ENCODE peak calls at places on chromosomes 1 and 21, in seven cellular contexts. E, N, V, U, M, Z and J are unnamed samples. For H3K4me1, the result is how much of the 10 kb centered on the place peaks cover.

GRCh38 chr1:38117444-38117887 is 70.9 kb upstream of the POU3F1 start:
- DNase-seq in N (no peak), M (no peak), U (no peak), V (no peak), Z (no peak), E (no peak), J (no peak)

GRCh38 chr1:59673575-59674467 is 140.9 kb upstream of the HOOK1 start:
- DNase-seq in E (no peak), M (peak), V (no peak), U (peak), Z (peak), N (peak), J (no peak)

GRCh38 chr1:180167021-180167701 is 12.5 kb downstream of the QSOX1 start:
- DNase-seq in V (no peak), N (peak), Z (peak), U (no peak), E (no peak), M (no peak), J (no peak)

GRCh38 chr1:94983343-94983742 is 56.4 kb upstream of the CNN3 start:
- DNase-seq in U (no peak), M (peak), V (peak), N (no peak), E (no peak), Z (no peak), J (no peak)

GRCh38 chr1:52288286-52288685 is 77.7 kb downstream of the CC2D1B start:
- DNase-seq in N (no peak), V (peak), Z (no peak), E (no peak), M (no peak), U (no peak), J (no peak)

GRCh38 chr1:241376711-241377110 is 19.7 kb upstream of the RGS7 start:
- DNase-seq in E (no peak), V (no peak), M (no peak), U (no peak), N (no peak), Z (no peak), J (no peak)

GRCh38 chr1:228062085-228062791 is 20.3 kb upstream of the ARF1 start:
- DNase-seq in N (peak), V (no peak), Z (no peak), E (no peak), M (no peak), U (no peak), J (no peak)

GRCh38 chr21:38486221-38486620 is 12.1 kb downstream of the ERG start:
- DNase-seq in V (peak), U (no peak), M (no peak), N (no peak), E (no peak), Z (no peak), J (no peak)

GRCh38 chr1:153525088-153525713 is 10.6 kb downstream of the S100A6 start:
- DNase-seq in Z (no peak), N (peak), V (peak), U (no peak), E (no peak), M (no peak), J (no peak)

DNA sequence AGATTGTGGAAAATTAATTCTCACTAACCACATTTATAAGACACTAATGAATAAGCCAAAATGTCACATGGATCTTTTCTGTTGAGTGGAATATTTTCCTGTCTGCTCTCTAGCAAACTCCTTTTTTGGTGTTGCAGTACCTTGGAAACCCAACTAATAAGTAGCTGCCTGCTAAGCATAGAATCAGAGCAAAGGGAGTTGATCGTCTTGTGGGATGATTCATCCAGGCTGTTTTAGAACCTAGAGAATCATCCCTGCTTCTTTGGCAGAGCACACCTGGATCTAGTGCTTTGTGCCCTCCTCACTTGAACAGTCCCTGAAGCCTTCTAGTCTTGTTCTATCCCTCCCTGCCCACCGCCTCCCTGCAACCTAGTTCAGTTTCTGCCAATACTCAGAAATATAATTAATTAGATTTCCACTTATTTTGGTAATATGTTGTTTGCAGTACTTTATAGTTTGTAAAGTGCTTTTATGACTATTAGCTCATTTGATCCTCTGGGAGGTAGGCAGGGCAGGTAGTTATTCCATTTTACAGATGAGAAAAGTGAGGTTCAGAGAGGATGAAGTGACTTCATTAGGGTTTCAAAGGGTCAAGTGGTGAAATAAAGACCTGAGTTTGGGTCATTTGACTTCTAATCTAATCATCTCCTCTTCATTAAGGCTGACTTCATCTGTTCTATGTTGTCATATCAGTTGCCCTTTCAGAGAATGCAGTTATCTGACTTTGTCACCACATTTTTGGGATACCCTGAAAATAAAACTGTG is 2.5 kb downstream of the AGO4 start:
- DNase-seq in N (no peak), M (no peak), Z (no peak), U (no peak), V (peak), E (no peak), J (no peak)
- H3K4me3 ChIP-seq in N (no peak), M (no peak), Z (no peak), U (peak), V (no peak), E (peak), J (no peak)

DNA sequence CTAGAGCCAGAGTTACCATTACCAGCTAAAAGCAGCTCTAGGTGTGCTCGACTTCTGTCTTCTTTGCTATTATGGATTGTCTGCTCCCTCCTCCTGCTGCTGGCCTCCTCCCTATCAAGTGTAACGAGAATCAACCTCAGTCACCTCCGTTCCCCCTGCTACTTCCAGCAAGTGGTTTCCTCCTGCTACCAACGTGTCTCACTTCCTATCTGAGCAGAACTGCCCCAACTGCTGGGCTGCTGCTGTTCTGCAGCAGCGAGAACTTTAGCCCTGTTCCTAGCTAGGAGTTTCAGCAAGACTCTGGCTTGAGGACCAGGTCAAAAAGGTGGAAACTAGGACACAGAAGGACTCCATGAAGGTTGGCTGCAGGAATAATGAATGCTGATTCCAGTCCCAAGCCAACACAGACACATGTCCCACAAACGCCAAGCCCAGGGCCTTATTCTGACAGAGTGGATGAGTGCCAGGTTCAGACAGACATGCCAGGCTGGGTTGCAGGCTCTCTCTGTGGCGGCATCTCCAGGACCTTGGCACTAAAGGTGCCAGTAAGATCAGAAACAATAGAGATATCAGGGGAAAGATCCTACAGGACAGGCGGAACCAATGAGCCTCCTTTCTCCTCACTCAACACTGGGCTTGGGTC is 46.9 kb downstream of the CD34 start:
- DNase-seq in M (no peak), E (no peak), N (peak), U (no peak), Z (no peak), V (no peak), J (no peak)
- H3K4me1 ChIP-seq in M (under half), E (half or more), N (half or more), U (half or more), Z (under half), V (under half), J (under half)

GRCh38 chr1:204259196-204259595 is 45.4 kb upstream of the GOLT1A start:
- DNase-seq in V (no peak), M (no peak), Z (no peak), N (no peak), U (no peak), E (no peak), J (no peak)

GRCh38 chr1:204259782-204260181 is 46.0 kb upstream of the GOLT1A start:
- DNase-seq in N (no peak), U (no peak), Z (no peak), E (no peak), V (no peak), M (no peak), J (no peak)

GRCh38 chr1:204256531-204256930 is 42.7 kb upstream of the GOLT1A start:
- DNase-seq in M (no peak), U (no peak), N (no peak), E (no peak), Z (no peak), V (no peak), J (no peak)

GRCh38 chr1:204257446-204257845 is 43.7 kb upstream of the GOLT1A start:
- DNase-seq in M (no peak), U (no peak), N (no peak), V (no peak), Z (no peak), E (no peak), J (no peak)

GRCh38 chr1:204258213-204259115 is 44.7 kb upstream of the GOLT1A start:
- DNase-seq in N (peak), U (no peak), Z (peak), M (peak), E (no peak), V (peak), J (peak)
- H3K27ac ChIP-seq in N (no peak), U (no peak), Z (no peak), M (no peak), E (no peak), V (no peak), J (no peak)

DNA sequence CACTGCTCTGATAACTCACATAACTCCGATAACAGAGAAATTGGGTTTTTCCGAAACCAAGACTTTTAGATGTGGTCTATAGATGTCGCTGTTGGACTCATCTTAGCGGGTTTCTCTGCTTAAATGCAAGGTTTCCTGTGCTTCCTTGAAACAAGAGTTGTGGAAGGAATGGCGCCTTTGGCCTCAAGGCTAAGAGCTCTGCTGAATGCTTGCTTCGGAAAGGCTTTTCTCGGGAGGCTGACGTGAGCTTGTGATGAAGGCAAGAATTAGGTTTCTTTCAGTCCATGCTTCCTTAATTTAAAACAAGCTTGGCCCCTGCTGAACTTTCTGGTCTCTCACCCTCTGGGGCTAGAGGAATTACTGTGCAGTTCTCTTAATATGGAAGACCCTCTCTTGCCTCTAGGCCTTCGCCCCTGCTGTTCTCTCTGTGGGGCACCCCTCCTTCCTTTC is 113.5 kb downstream of the MAP3K21 start:
- DNase-seq in U (no peak), N (no peak), V (peak), E (no peak), Z (peak), M (peak), J (peak)
- H3K4me3 ChIP-seq in U (no peak), N (no peak), V (no peak), E (no peak), Z (no peak), M (no peak), J (no peak)

GRCh38 chr1:1893291-1893985 is 2.6 kb upstream of the GNB1 start:
- DNase-seq in N (peak), V (no peak), U (no peak), E (no peak), M (no peak), Z (no peak), J (no peak)

GRCh38 chr1:1894354-1895049 is 3.6 kb upstream of the GNB1 start:
- DNase-seq in Z (peak), N (peak), U (no peak), V (no peak), M (peak), E (no peak), J (no peak)

GRCh38 chr1:1893997-1894353 is 3.1 kb upstream of the GNB1 start:
- DNase-seq in N (peak), U (no peak), Z (no peak), E (no peak), M (no peak), V (no peak), J (no peak)

GRCh38 chr1:1895456-1896333 is 4.8 kb upstream of the GNB1 start:
- DNase-seq in Z (no peak), U (no peak), V (no peak), M (no peak), N (peak), E (no peak), J (no peak)

GRCh38 chr1:1895050-1895398 is 4.1 kb upstream of the GNB1 start:
- DNase-seq in Z (no peak), N (no peak), E (no peak), V (no peak), M (no peak), U (no peak), J (no peak)
- H3K4me1 ChIP-seq in Z (under half), N (half or more), E (under half), V (under half), M (under half), U (half or more), J (under half)

GRCh38 chr1:162904579-162904978 is 43.6 kb upstream of the CCDC190 start:
- DNase-seq in U (no peak), E (no peak), Z (no peak), N (no peak), M (no peak), V (no peak), J (no peak)
- H3K27ac ChIP-seq in U (no peak), E (no peak), Z (no peak), N (no peak), M (no peak), V (no peak), J (no peak)

GRCh38 chr1:118987431-118988185 is 535 bp downstream of the TBX15 start:
- DNase-seq in E (no peak), N (no peak), V (no peak), U (no peak), M (no peak), Z (no peak), J (peak)
- H3K4me3 ChIP-seq in E (peak), N (peak), V (no peak), U (peak), M (peak), Z (peak), J (peak)

DNA sequence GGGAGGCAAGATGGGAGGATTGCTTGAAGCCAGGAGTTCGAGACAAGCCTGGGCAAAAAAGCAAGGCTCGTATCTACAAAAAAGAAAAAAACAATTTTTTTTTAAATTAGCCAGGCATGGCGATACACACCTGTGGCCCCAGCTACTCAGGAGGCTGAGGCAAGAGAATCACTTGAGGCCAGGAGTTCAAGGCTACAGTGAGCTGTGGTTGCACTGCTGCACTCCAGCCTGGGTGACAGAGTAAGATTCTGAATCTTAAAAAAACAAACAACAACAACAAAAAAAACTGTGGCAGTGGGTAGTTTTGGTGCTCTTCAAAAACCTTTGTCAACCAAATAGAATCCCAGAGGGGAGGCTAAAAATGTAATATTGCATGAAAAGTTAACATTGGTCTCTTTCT is 734 bp downstream of the PTPN22 start:
- DNase-seq in U (no peak), Z (no peak), M (no peak), V (no peak), N (no peak), E (no peak), J (no peak)
- H3K4me1 ChIP-seq in U (under half), Z (under half), M (under half), V (under half), N (half or more), E (under half), J (under half)

DNA sequence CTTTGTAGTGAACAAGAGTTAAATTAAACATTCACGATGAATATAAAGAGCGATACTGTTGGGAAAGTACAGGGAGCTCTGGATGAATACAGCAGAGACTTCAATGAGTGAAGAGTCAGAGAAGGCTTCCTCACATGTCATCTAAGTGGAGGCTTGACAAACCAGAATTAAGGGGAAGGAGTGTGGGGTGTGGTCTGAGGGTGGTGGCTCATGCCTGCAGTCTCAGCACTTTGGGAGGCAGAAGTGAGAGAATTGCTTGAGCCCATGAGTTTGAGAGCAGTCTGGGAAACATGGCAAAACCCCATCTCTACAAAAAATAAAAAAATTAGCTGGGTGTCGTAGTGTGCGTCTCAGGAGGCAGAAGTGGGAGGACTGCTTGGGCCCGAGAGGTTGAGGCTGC is 8.7 kb downstream of the SDHB start:
- DNase-seq in N (no peak), M (no peak), Z (no peak), V (no peak), U (no peak), E (no peak), J (peak)
- H3K27ac ChIP-seq in N (peak), M (no peak), Z (peak), V (no peak), U (no peak), E (no peak), J (peak)